ENCODE peak calls at places on chromosomes 3 and 15, in six cellular contexts. Q, I, V, R, D and H are unnamed samples.

GRCh38 chr15:48486228-48486627 is 155.0 kb downstream of the DUT start:
- DNase-seq in D (no peak), Q (no peak), R (no peak), I (no peak), V (no peak), H (no peak)

GRCh38 chr3:5187920-5188418 is 462 bp downstream of the EDEM1 start:
- DNase-seq in D (no peak), Q (peak), R (no peak), V (no peak), I (peak), H (peak)

GRCh38 chr3:165613019-165613418 is 224.2 kb downstream of the BCHE start:
- DNase-seq in Q (no peak), D (no peak), I (no peak), V (no peak), R (no peak), H (no peak)

GRCh38 chr3:49199244-49199899 is 28.0 kb downstream of the KLHDC8B start:
- DNase-seq in R (peak), Q (peak), V (no peak), D (no peak), I (peak), H (peak)

GRCh38 chr3:67401911-67402310 is 252.5 kb downstream of the SUCLG2 start:
- DNase-seq in Q (no peak), R (no peak), I (no peak), V (no peak), D (no peak), H (no peak)

GRCh38 chr15:20356444-20357138 is 185.0 kb downstream of the GOLGA6L6 start:
- DNase-seq in R (peak), V (no peak), I (peak), Q (peak), D (peak), H (no peak)

GRCh38 chr15:96766387-96766786 is 435.9 kb downstream of the NR2F2 start:
- DNase-seq in I (no peak), Q (no peak), D (no peak), R (no peak), V (no peak), H (no peak)

GRCh38 chr15:58908550-58909309 is 24.7 kb downstream of the SLTM start:
- DNase-seq in V (no peak), I (no peak), R (no peak), D (no peak), Q (no peak), H (no peak)

GRCh38 chr15:75672646-75673425 is 25.1 kb downstream of the SNX33 start:
- DNase-seq in R (no peak), V (no peak), Q (no peak), D (no peak), I (peak), H (peak)

GRCh38 chr15:100768501-100768931 is 111.1 kb upstream of the ALDH1A3 start:
- DNase-seq in I (no peak), Q (peak), R (no peak), D (peak), V (no peak), H (no peak)

GRCh38 chr3:4633078-4634004 is 140.2 kb downstream of the ITPR1 start:
- DNase-seq in D (peak), V (no peak), I (peak), R (no peak), Q (no peak), H (no peak)

GRCh38 chr15:74789741-74790079 is 7.8 kb downstream of the CSK start:
- DNase-seq in R (no peak), V (no peak), Q (no peak), D (no peak), I (no peak), H (no peak)

GRCh38 chr3:161560006-161560637 is 63.5 kb downstream of the OTOL1 start:
- DNase-seq in I (peak), D (peak), V (peak), Q (no peak), R (no peak), H (peak)

GRCh38 chr3:12630292-12630691 is 33.6 kb downstream of the RAF1 start:
- DNase-seq in R (no peak), I (no peak), V (no peak), Q (no peak), D (no peak), H (no peak)

GRCh38 chr3:159798951-159799350 is 189.7 kb upstream of the IL12A start:
- DNase-seq in I (peak), V (no peak), R (peak), D (no peak), Q (no peak), H (no peak)

GRCh38 chr3:125591116-125591755 is 4.1 kb downstream of the OSBPL11 start:
- DNase-seq in V (no peak), R (no peak), Q (no peak), D (no peak), I (no peak), H (no peak)

GRCh38 chr3:64803469-64803868 is 115.7 kb upstream of the ADAMTS9 start:
- DNase-seq in I (no peak), D (no peak), R (no peak), Q (no peak), V (no peak), H (no peak)

GRCh38 chr15:68550498-68551295 is 28.1 kb upstream of the CORO2B start:
- DNase-seq in R (peak), V (peak), I (peak), Q (no peak), D (peak), H (peak)

GRCh38 chr15:47196057-47196456 is 521.2 kb upstream of the SEMA6D start:
- DNase-seq in V (peak), Q (peak), I (peak), D (peak), R (peak), H (peak)

GRCh38 chr3:175065492-175065891 is 206.4 kb downstream of the NAALADL2 start:
- DNase-seq in Q (no peak), I (no peak), R (no peak), D (no peak), V (no peak), H (no peak)

GRCh38 chr15:40941528-40942336 is 11.5 kb upstream of the CHAC1 start:
- DNase-seq in D (peak), I (peak), Q (peak), R (peak), V (peak), H (peak)

GRCh38 chr3:45688194-45688881 is 858 bp upstream of the SACM1L start:
- DNase-seq in D (peak), R (no peak), Q (peak), V (no peak), I (peak), H (peak)

GRCh38 chr3:146464005-146464595 is 5.3 kb downstream of the PLSCR2 start:
- DNase-seq in R (no peak), Q (no peak), I (peak), D (no peak), V (no peak), H (no peak)

GRCh38 chr3:196115678-196116083 is 33.8 kb upstream of the TFRC start:
- DNase-seq in Q (no peak), D (no peak), V (no peak), I (no peak), R (no peak), H (no peak)

GRCh38 chr3:43998374-43998840 is 243.3 kb upstream of the TOPAZ1 start:
- DNase-seq in R (no peak), Q (no peak), D (peak), V (no peak), I (no peak), H (no peak)

GRCh38 chr3:67009716-67010115 is 11.6 kb downstream of the KBTBD8 start:
- DNase-seq in D (no peak), R (no peak), V (no peak), Q (no peak), I (no peak), H (no peak)

GRCh38 chr3:17544632-17545031 is 197.8 kb downstream of the TBC1D5 start:
- DNase-seq in Q (no peak), R (no peak), I (no peak), D (no peak), V (no peak), H (no peak)